ENCODE peak calls at places on chromosome 3, in nine cellular contexts. H is EL; R is GM03348; A is GM04504; D is astrocyte of the spinal cord; Z is substantia nigra; K is activated effector memory CD4-positive, alpha-beta T cell treated with Interleukin-2 at 50 U/mL for 16 hours; U is T-helper 1 cell; S is HEK293T. Q is an unnamed sample.

GRCh38 chr3:106386050-106386449 is 517.2 kb upstream of the CBLB start:
- DNase-seq in S (no peak), H (no peak), D (no peak), A (no peak), Z (no peak), U (no peak), R (no peak), K (no peak), Q (no peak)

GRCh38 chr3:52443791-52444687 is 864 bp downstream of the SEMA3G start:
- DNase-seq in K (no peak), A (no peak), S (no peak), Z (no peak), H (no peak), R (no peak), D (no peak), U (no peak), Q (peak)

GRCh38 chr3:34843479-34843870 is 795.9 kb upstream of the ARPP21 start:
- DNase-seq in A (no peak), K (no peak), S (no peak), H (no peak), R (no peak), Z (no peak), D (peak), U (no peak), Q (no peak)

GRCh38 chr3:144055604-144056003 is 84.0 kb downstream of the DIPK2A start:
- DNase-seq in H (peak), R (peak), K (no peak), D (peak), S (no peak), A (no peak), U (no peak), Z (no peak), Q (no peak)

GRCh38 chr3:148682997-148683396 is 14.7 kb upstream of the AGTR1 start:
- DNase-seq in S (no peak), Z (no peak), D (no peak), R (no peak), H (no peak), A (no peak), U (no peak), K (no peak), Q (no peak)

GRCh38 chr3:183369626-183370025 is 58.8 kb downstream of the MCF2L2 start:
- DNase-seq in S (no peak), Z (no peak), H (no peak), R (no peak), U (no peak), D (no peak), K (no peak), A (no peak), Q (no peak)

GRCh38 chr3:190811775-190812480 is 50.6 kb downstream of the GMNC start:
- DNase-seq in H (peak), U (peak), K (no peak), R (peak), A (peak), D (peak), S (peak), Z (no peak), Q (no peak)

GRCh38 chr3:66153471-66153870 is 67.3 kb upstream of the SLC25A26 start:
- DNase-seq in H (no peak), R (peak), Z (no peak), A (no peak), K (no peak), S (peak), D (no peak), U (no peak), Q (no peak)

GRCh38 chr3:57696861-57697321 is 4.0 kb upstream of the DENND6A start:
- DNase-seq in U (no peak), R (peak), H (no peak), S (no peak), K (no peak), D (no peak), Z (no peak), A (no peak), Q (no peak)

GRCh38 chr3:128313181-128313725 is 153.4 kb downstream of the DNAJB8 start:
- DNase-seq in K (no peak), R (no peak), H (no peak), D (no peak), S (no peak), Z (no peak), U (no peak), A (no peak), Q (no peak)

GRCh38 chr3:112761062-112761638 is 85.5 kb downstream of the CD200R1L start:
- DNase-seq in D (peak), U (no peak), K (no peak), R (no peak), H (peak), A (no peak), Z (no peak), S (no peak), Q (no peak)

GRCh38 chr3:198061119-198062067 is 101.4 kb downstream of the LMLN start:
- DNase-seq in K (no peak), A (no peak), U (no peak), H (no peak), S (no peak), Z (no peak), D (no peak), R (no peak), Q (no peak)

GRCh38 chr3:120145498-120146285 is 51.4 kb upstream of the GSK3B start:
- DNase-seq in U (peak), H (peak), Z (no peak), R (peak), D (peak), K (no peak), A (peak), S (no peak), Q (no peak)

GRCh38 chr3:8492744-8493511 is 8.7 kb upstream of the LMCD1 start:
- DNase-seq in Z (no peak), H (peak), S (no peak), K (no peak), A (no peak), D (no peak), R (no peak), U (no peak), Q (no peak)

GRCh38 chr3:98483626-98484025 is 13.9 kb upstream of the OR5K2 start:
- DNase-seq in H (no peak), A (no peak), U (no peak), K (no peak), R (no peak), D (no peak), Z (no peak), S (no peak), Q (no peak)

GRCh38 chr3:66322436-66322835 is 101.6 kb downstream of the SLC25A26 start:
- DNase-seq in S (no peak), D (no peak), R (peak), H (no peak), A (no peak), K (no peak), U (no peak), Z (no peak), Q (no peak)

GRCh38 chr3:141392416-141392815 is 24.1 kb downstream of the ZBTB38 start:
- DNase-seq in A (no peak), D (no peak), K (no peak), H (no peak), U (no peak), S (no peak), Z (no peak), R (no peak), Q (no peak)

GRCh38 chr3:16102905-16103364 is 71.5 kb upstream of the GALNT15 start:
- DNase-seq in K (no peak), S (no peak), Z (no peak), U (no peak), R (peak), H (peak), A (peak), D (peak), Q (no peak)

GRCh38 chr3:127694467-127695215 is 21.9 kb downstream of the ABTB1 start:
- DNase-seq in A (no peak), S (no peak), D (peak), K (peak), R (no peak), Z (no peak), H (peak), U (peak), Q (peak)

GRCh38 chr3:30940740-30941139 is 46.3 kb upstream of the GADL1 start:
- DNase-seq in H (no peak), S (no peak), R (no peak), Z (no peak), A (no peak), D (no peak), K (no peak), U (no peak), Q (no peak)

GRCh38 chr3:61250784-61251173 is 473 bp downstream of the FHIT start:
- DNase-seq in A (no peak), D (no peak), K (no peak), U (peak), Z (peak), S (peak), H (no peak), R (peak), Q (no peak)

GRCh38 chr3:57963811-57964346 is 44.3 kb upstream of the FLNB start:
- DNase-seq in S (no peak), A (no peak), K (no peak), H (no peak), D (no peak), U (no peak), Z (no peak), R (no peak), Q (no peak)

GRCh38 chr3:125374501-125374995 is 577 bp downstream of the ZNF148 start:
- DNase-seq in K (peak), D (peak), Z (no peak), R (peak), U (peak), H (peak), S (peak), A (no peak), Q (peak)

GRCh38 chr3:129211345-129211744 is 27.6 kb upstream of the CNBP start:
- DNase-seq in S (no peak), H (no peak), R (no peak), U (no peak), Z (no peak), D (no peak), K (no peak), A (no peak), Q (no peak)

GRCh38 chr3:56799251-56799882 is 2.4 kb downstream of the ARHGEF3 start:
- DNase-seq in Z (no peak), K (no peak), A (no peak), R (peak), H (peak), U (peak), D (peak), S (no peak), Q (no peak)

GRCh38 chr3:16300881-16301359 is 35.9 kb downstream of the OXNAD1 start:
- DNase-seq in U (peak), A (no peak), D (no peak), S (no peak), H (no peak), R (no peak), Z (no peak), K (peak), Q (no peak)

GRCh38 chr3:24829632-24830229 is 335.1 kb upstream of the THRB start:
- DNase-seq in U (no peak), R (peak), K (no peak), Z (no peak), A (no peak), H (peak), S (peak), D (peak), Q (no peak)

GRCh38 chr3:38630070-38630469 is 19.4 kb downstream of the SCN5A start:
- DNase-seq in K (no peak), R (no peak), A (no peak), S (no peak), Z (no peak), U (no peak), H (no peak), D (no peak), Q (no peak)

GRCh38 chr3:64238971-64239667 is 13.9 kb upstream of the PRICKLE2 start:
- DNase-seq in D (peak), Z (no peak), U (no peak), H (peak), S (peak), K (no peak), A (peak), R (peak), Q (peak)